ENCODE peak calls at places on chromosomes 5 and 9, in eight cellular contexts. One of them, this sample, is unnamed.

GRCh38 chr9:111937781-111938426 is 41.3 kb downstream of the UGCG start:
- DNase-seq in HFF-Myc: no peak
- DNase-seq in nephron progenitor cell: no peak
- DNase-seq in H9: no peak
- DNase-seq in uterus: peak; percentile 32
- DNase-seq in fibroblast of mammary gland: peak; percentile 81
- DNase-seq in GM10248: peak; percentile 45
- DNase-seq in heart left ventricle: peak; percentile 15
- DNase-seq in this sample: no peak

GRCh38 chr9:87375397-87376073 is 122.1 kb upstream of the DAPK1 start:
- DNase-seq in HFF-Myc: no peak
- DNase-seq in nephron progenitor cell: no peak
- DNase-seq in H9: no peak
- DNase-seq in uterus: no peak
- DNase-seq in fibroblast of mammary gland: no peak
- DNase-seq in GM10248: no peak
- DNase-seq in heart left ventricle: no peak
- DNase-seq in this sample: no peak

GRCh38 chr5:90477816-90478215 is 3.2 kb downstream of the POLR3G start:
- DNase-seq in HFF-Myc: no peak
- DNase-seq in nephron progenitor cell: no peak
- DNase-seq in H9: no peak
- DNase-seq in uterus: no peak
- DNase-seq in fibroblast of mammary gland: peak; percentile 3
- DNase-seq in GM10248: no peak
- DNase-seq in heart left ventricle: no peak
- DNase-seq in this sample: no peak

GRCh38 chr5:113232667-113233066 is 202.1 kb downstream of the TSSK1B start:
- DNase-seq in HFF-Myc: no peak
- DNase-seq in nephron progenitor cell: no peak
- DNase-seq in H9: no peak
- DNase-seq in uterus: peak; percentile 28
- DNase-seq in fibroblast of mammary gland: peak; percentile 29
- DNase-seq in GM10248: no peak
- DNase-seq in heart left ventricle: peak; percentile 33
- DNase-seq in this sample: no peak

GRCh38 chr9:121949766-121950165 is 143.3 kb downstream of the TTLL11 start:
- DNase-seq in HFF-Myc: no peak
- DNase-seq in nephron progenitor cell: no peak
- DNase-seq in H9: no peak
- DNase-seq in uterus: no peak
- DNase-seq in fibroblast of mammary gland: no peak
- DNase-seq in GM10248: no peak
- DNase-seq in heart left ventricle: no peak
- DNase-seq in this sample: no peak

GRCh38 chr9:134937566-134938345 is 20.0 kb upstream of the FCN1 start:
- DNase-seq in HFF-Myc: no peak
- DNase-seq in nephron progenitor cell: peak; percentile 59
- DNase-seq in H9: no peak
- DNase-seq in uterus: no peak
- DNase-seq in fibroblast of mammary gland: no peak
- DNase-seq in GM10248: no peak
- DNase-seq in heart left ventricle: no peak
- DNase-seq in this sample: no peak

GRCh38 chr5:107615173-107615856 is 55.4 kb downstream of the EFNA5 start:
- DNase-seq in HFF-Myc: no peak
- DNase-seq in nephron progenitor cell: no peak
- DNase-seq in H9: no peak
- DNase-seq in uterus: no peak
- DNase-seq in fibroblast of mammary gland: no peak
- DNase-seq in GM10248: no peak
- DNase-seq in heart left ventricle: no peak
- DNase-seq in this sample: no peak

GRCh38 chr9:4864234-4864661 is 71.5 kb downstream of the RCL1 start:
- DNase-seq in HFF-Myc: no peak
- DNase-seq in nephron progenitor cell: no peak
- DNase-seq in H9: no peak
- DNase-seq in uterus: no peak
- DNase-seq in fibroblast of mammary gland: no peak
- DNase-seq in GM10248: no peak
- DNase-seq in heart left ventricle: no peak
- DNase-seq in this sample: no peak

GRCh38 chr9:137160716-137161557 is 8.9 kb downstream of the LRRC26 start:
- DNase-seq in HFF-Myc: no peak
- DNase-seq in nephron progenitor cell: no peak
- DNase-seq in H9: peak; percentile 84
- DNase-seq in uterus: no peak
- DNase-seq in fibroblast of mammary gland: no peak
- DNase-seq in GM10248: no peak
- DNase-seq in heart left ventricle: no peak
- DNase-seq in this sample: no peak

GRCh38 chr5:68464424-68464823 is 248.9 kb downstream of the PIK3R1 start:
- DNase-seq in HFF-Myc: peak; percentile 3
- DNase-seq in nephron progenitor cell: no peak
- DNase-seq in H9: no peak
- DNase-seq in uterus: no peak
- DNase-seq in fibroblast of mammary gland: peak; percentile 56
- DNase-seq in GM10248: peak; percentile 24
- DNase-seq in heart left ventricle: no peak
- DNase-seq in this sample: no peak

GRCh38 chr5:84362061-84362720 is 22.5 kb downstream of the EDIL3 start:
- DNase-seq in HFF-Myc: no peak
- DNase-seq in nephron progenitor cell: no peak
- DNase-seq in H9: no peak
- DNase-seq in uterus: no peak
- DNase-seq in fibroblast of mammary gland: no peak
- DNase-seq in GM10248: no peak
- DNase-seq in heart left ventricle: no peak
- DNase-seq in this sample: no peak

GRCh38 chr5:96936431-96937221 is 746 bp downstream of the LNPEP start:
- DNase-seq in HFF-Myc: no peak
- DNase-seq in nephron progenitor cell: peak; percentile 23
- DNase-seq in H9: peak; percentile 38
- DNase-seq in uterus: peak; percentile 31
- DNase-seq in fibroblast of mammary gland: peak; percentile 37
- DNase-seq in GM10248: peak; percentile 49
- DNase-seq in heart left ventricle: peak; percentile 45
- DNase-seq in this sample: peak; percentile 28

GRCh38 chr5:37133939-37134338 is 115.2 kb downstream of the CPLANE1 start:
- DNase-seq in HFF-Myc: no peak
- DNase-seq in nephron progenitor cell: no peak
- DNase-seq in H9: no peak
- DNase-seq in uterus: no peak
- DNase-seq in fibroblast of mammary gland: peak; percentile 33
- DNase-seq in GM10248: no peak
- DNase-seq in heart left ventricle: no peak
- DNase-seq in this sample: no peak

GRCh38 chr5:131419877-131420276 is 156.0 kb downstream of the CDC42SE2 start:
- DNase-seq in HFF-Myc: no peak
- DNase-seq in nephron progenitor cell: no peak
- DNase-seq in H9: no peak
- DNase-seq in uterus: no peak
- DNase-seq in fibroblast of mammary gland: no peak
- DNase-seq in GM10248: peak; percentile 20
- DNase-seq in heart left ventricle: no peak
- DNase-seq in this sample: no peak

GRCh38 chr9:77170991-77171699 is 6.2 kb upstream of the VPS13A start:
- DNase-seq in HFF-Myc: no peak
- DNase-seq in nephron progenitor cell: no peak
- DNase-seq in H9: no peak
- DNase-seq in uterus: no peak
- DNase-seq in fibroblast of mammary gland: no peak
- DNase-seq in GM10248: no peak
- DNase-seq in heart left ventricle: peak; percentile 16
- DNase-seq in this sample: no peak

GRCh38 chr5:120199559-120199958 is 264.5 kb upstream of the PRR16 start:
- DNase-seq in HFF-Myc: no peak
- DNase-seq in nephron progenitor cell: no peak
- DNase-seq in H9: no peak
- DNase-seq in uterus: no peak
- DNase-seq in fibroblast of mammary gland: no peak
- DNase-seq in GM10248: no peak
- DNase-seq in heart left ventricle: no peak
- DNase-seq in this sample: no peak

GRCh38 chr5:143416411-143416810 is 12.9 kb upstream of the NR3C1 start:
- DNase-seq in HFF-Myc: no peak
- DNase-seq in nephron progenitor cell: no peak
- DNase-seq in H9: no peak
- DNase-seq in uterus: no peak
- DNase-seq in fibroblast of mammary gland: no peak
- DNase-seq in GM10248: no peak
- DNase-seq in heart left ventricle: no peak
- DNase-seq in this sample: no peak

GRCh38 chr9:110712955-110713354 is 44.4 kb downstream of the MUSK start:
- DNase-seq in HFF-Myc: no peak
- DNase-seq in nephron progenitor cell: no peak
- DNase-seq in H9: no peak
- DNase-seq in uterus: no peak
- DNase-seq in fibroblast of mammary gland: peak; percentile 17
- DNase-seq in GM10248: no peak
- DNase-seq in heart left ventricle: no peak
- DNase-seq in this sample: no peak

GRCh38 chr5:555058-555623 is 30.9 kb upstream of the SLC9A3 start:
- DNase-seq in HFF-Myc: no peak
- DNase-seq in nephron progenitor cell: no peak
- DNase-seq in H9: no peak
- DNase-seq in uterus: no peak
- DNase-seq in fibroblast of mammary gland: no peak
- DNase-seq in GM10248: no peak
- DNase-seq in heart left ventricle: no peak
- DNase-seq in this sample: peak; percentile 8

GRCh38 chr9:137575725-137576411 is 2.9 kb downstream of the DPH7 start:
- DNase-seq in HFF-Myc: no peak
- DNase-seq in nephron progenitor cell: no peak
- DNase-seq in H9: no peak
- DNase-seq in uterus: no peak
- DNase-seq in fibroblast of mammary gland: no peak
- DNase-seq in GM10248: no peak
- DNase-seq in heart left ventricle: no peak
- DNase-seq in this sample: no peak

GRCh38 chr9:129558551-129559505 is 62.1 kb downstream of the C9orf50 start:
- DNase-seq in HFF-Myc: no peak
- DNase-seq in nephron progenitor cell: peak; percentile 67
- DNase-seq in H9: peak; percentile 95
- DNase-seq in uterus: no peak
- DNase-seq in fibroblast of mammary gland: no peak
- DNase-seq in GM10248: no peak
- DNase-seq in heart left ventricle: no peak
- DNase-seq in this sample: peak; percentile 74

GRCh38 chr9:696332-697090 is 145.0 kb upstream of the DMRT1 start:
- DNase-seq in HFF-Myc: no peak
- DNase-seq in nephron progenitor cell: no peak
- DNase-seq in H9: no peak
- DNase-seq in uterus: peak; percentile 42
- DNase-seq in fibroblast of mammary gland: peak; percentile 65
- DNase-seq in GM10248: no peak
- DNase-seq in heart left ventricle: peak; percentile 54
- DNase-seq in this sample: no peak
- TF ChIP-seq CTCF in HFF-Myc: peak; percentile 30
- TF ChIP-seq CTCF in nephron progenitor cell: no peak
- TF ChIP-seq CTCF in H9: no peak
- TF ChIP-seq CTCF in uterus: peak; percentile 30
- TF ChIP-seq CTCF in fibroblast of mammary gland: peak; percentile 28
- TF ChIP-seq CTCF in GM10248: no peak
- TF ChIP-seq CTCF in heart left ventricle: no peak
- TF ChIP-seq CTCF in this sample: no peak

GRCh38 chr5:56666901-56667300 is 148.4 kb upstream of the MAP3K1 start:
- DNase-seq in HFF-Myc: no peak
- DNase-seq in nephron progenitor cell: no peak
- DNase-seq in H9: no peak
- DNase-seq in uterus: no peak
- DNase-seq in fibroblast of mammary gland: no peak
- DNase-seq in GM10248: no peak
- DNase-seq in heart left ventricle: no peak
- DNase-seq in this sample: no peak

GRCh38 chr5:56669534-56670483 is 145.5 kb upstream of the MAP3K1 start:
- DNase-seq in HFF-Myc: no peak
- DNase-seq in nephron progenitor cell: no peak
- DNase-seq in H9: peak; percentile 79
- DNase-seq in uterus: no peak
- DNase-seq in fibroblast of mammary gland: peak; percentile 40
- DNase-seq in GM10248: peak; percentile 80
- DNase-seq in heart left ventricle: peak; percentile 46
- DNase-seq in this sample: no peak

GRCh38 chr5:56667692-56668091 is 147.7 kb upstream of the MAP3K1 start:
- DNase-seq in HFF-Myc: no peak
- DNase-seq in nephron progenitor cell: no peak
- DNase-seq in H9: no peak
- DNase-seq in uterus: no peak
- DNase-seq in fibroblast of mammary gland: no peak
- DNase-seq in GM10248: no peak
- DNase-seq in heart left ventricle: no peak
- DNase-seq in this sample: no peak

GRCh38 chr5:56670916-56671315 is 144.4 kb upstream of the MAP3K1 start:
- DNase-seq in HFF-Myc: no peak
- DNase-seq in nephron progenitor cell: no peak
- DNase-seq in H9: no peak
- DNase-seq in uterus: no peak
- DNase-seq in fibroblast of mammary gland: peak; percentile 15
- DNase-seq in GM10248: no peak
- DNase-seq in heart left ventricle: no peak
- DNase-seq in this sample: no peak

GRCh38 chr5:56668996-56669395 is 146.4 kb upstream of the MAP3K1 start:
- DNase-seq in HFF-Myc: no peak
- DNase-seq in nephron progenitor cell: no peak
- DNase-seq in H9: no peak
- DNase-seq in uterus: no peak
- DNase-seq in fibroblast of mammary gland: no peak
- DNase-seq in GM10248: no peak
- DNase-seq in heart left ventricle: no peak
- DNase-seq in this sample: no peak
- TF ChIP-seq CTCF in HFF-Myc: no peak
- TF ChIP-seq CTCF in nephron progenitor cell: no peak
- TF ChIP-seq CTCF in H9: no peak
- TF ChIP-seq CTCF in uterus: no peak
- TF ChIP-seq CTCF in fibroblast of mammary gland: no peak
- TF ChIP-seq CTCF in GM10248: no peak
- TF ChIP-seq CTCF in heart left ventricle: no peak
- TF ChIP-seq CTCF in this sample: no peak

DNA sequence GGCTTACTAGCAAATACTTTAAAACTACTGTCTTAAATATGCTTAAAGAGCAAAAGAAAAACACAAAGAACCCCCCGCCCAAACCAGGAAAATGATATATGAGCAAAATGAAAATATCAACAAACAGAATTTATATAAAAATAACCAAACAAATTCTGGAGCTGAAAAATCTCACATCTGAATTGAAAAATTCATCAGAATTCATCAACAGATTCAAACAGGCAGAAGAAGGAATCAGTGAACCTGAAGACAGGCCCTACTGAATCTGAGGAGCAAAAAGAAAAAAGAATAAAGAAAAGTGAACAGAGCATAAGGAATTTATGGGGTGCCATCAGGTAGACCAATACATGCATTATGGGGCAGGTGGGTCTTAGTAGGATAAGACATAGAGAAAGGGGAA is 49.8 kb upstream of the SPTLC1 start:
- DNase-seq in HFF-Myc: no peak
- DNase-seq in nephron progenitor cell: no peak
- DNase-seq in H9: no peak
- DNase-seq in uterus: no peak
- DNase-seq in fibroblast of mammary gland: no peak
- DNase-seq in GM10248: no peak
- DNase-seq in heart left ventricle: no peak
- DNase-seq in this sample: no peak
- TF ChIP-seq CTCF in HFF-Myc: no peak
- TF ChIP-seq CTCF in nephron progenitor cell: no peak
- TF ChIP-seq CTCF in H9: no peak
- TF ChIP-seq CTCF in uterus: no peak
- TF ChIP-seq CTCF in fibroblast of mammary gland: no peak
- TF ChIP-seq CTCF in GM10248: no peak
- TF ChIP-seq CTCF in heart left ventricle: no peak
- TF ChIP-seq CTCF in this sample: no peak

GRCh38 chr5:132526974-132527564 is 16.3 kb downstream of the IL5 start:
- DNase-seq in HFF-Myc: no peak
- DNase-seq in nephron progenitor cell: no peak
- DNase-seq in H9: no peak
- DNase-seq in uterus: no peak
- DNase-seq in fibroblast of mammary gland: peak; percentile 25
- DNase-seq in GM10248: no peak
- DNase-seq in heart left ventricle: no peak
- DNase-seq in this sample: no peak
- TF ChIP-seq CTCF in HFF-Myc: no peak
- TF ChIP-seq CTCF in nephron progenitor cell: no peak
- TF ChIP-seq CTCF in H9: peak; percentile 3
- TF ChIP-seq CTCF in uterus: peak; percentile 1
- TF ChIP-seq CTCF in fibroblast of mammary gland: no peak
- TF ChIP-seq CTCF in GM10248: no peak
- TF ChIP-seq CTCF in heart left ventricle: no peak
- TF ChIP-seq CTCF in this sample: no peak

This sample was measured in progenitor cell of endocrine pancreas.